ENCODE peak calls at places on chromosomes 11 and 22, in ten cellular contexts. T is A549, D is ovary, R is lower lobe of right lung, H is body of pancreas, J is RWPE2, L is mucosa of descending colon, Z is foreskin keratinocyte, G is cardiac muscle cell, X is PC-3. U is an unnamed sample.

GRCh38 chr22:48628891-48629559 is 1198.6 kb downstream of the BRD1 start:
- DNase-seq in T (no peak), D (no peak), R (no peak), H (no peak), J (no peak), L (no peak), Z (no peak), G (no peak), X (no peak), U (no peak)

GRCh38 chr11:123166095-123166559 is 28.9 kb downstream of the CLMP start:
- DNase-seq in T (no peak), D (peak; percentile 90), R (peak; percentile 51), H (no peak), J (no peak), L (peak; percentile 71), Z (peak; percentile 71), G (peak; percentile 68), X (peak; percentile 57), U (no peak)

GRCh38 chr11:74487875-74488274 is 5.6 kb downstream of the LIPT2 start:
- DNase-seq in T (no peak), D (no peak), R (no peak), H (no peak), J (no peak), L (no peak), Z (no peak), G (no peak), X (peak; percentile 59), U (no peak)

GRCh38 chr11:94134651-94135512 is 6.2 kb downstream of the PANX1 start:
- DNase-seq in T (no peak), D (peak; percentile 74), R (no peak), H (peak; percentile 36), J (peak; percentile 78), L (peak; percentile 62), Z (peak; percentile 91), G (no peak), X (peak; percentile 90), U (no peak)

GRCh38 chr11:28981331-28981865 is 873.2 kb downstream of the METTL15 start:
- DNase-seq in T (no peak), D (no peak), R (no peak), H (no peak), J (no peak), L (no peak), Z (peak; percentile 4), G (no peak), X (no peak), U (no peak)

GRCh38 chr11:120141144-120142071 is 3.5 kb upstream of the TRIM29 start:
- DNase-seq in T (no peak), D (no peak), R (peak; percentile 10), H (no peak), J (no peak), L (no peak), Z (no peak), G (no peak), X (no peak), U (no peak)

GRCh38 chr22:37559901-37560681 is at the start of gene CDC42EP1:
- DNase-seq in T (no peak), D (peak; percentile 85), R (peak; percentile 73), H (peak; percentile 71), J (no peak), L (peak; percentile 73), Z (peak; percentile 34), G (peak; percentile 59), X (peak; percentile 54), U (no peak)

GRCh38 chr22:23150762-23151161 is 5.5 kb downstream of the RAB36 start:
- DNase-seq in T (no peak), D (no peak), R (no peak), H (no peak), J (no peak), L (no peak), Z (no peak), G (no peak), X (no peak), U (no peak)

GRCh38 chr11:8728566-8728965 is 46.0 kb downstream of the RPL27A start:
- DNase-seq in T (no peak), D (no peak), R (no peak), H (no peak), J (no peak), L (no peak), Z (no peak), G (no peak), X (peak; percentile 16), U (no peak)

GRCh38 chr22:36964110-36964509 is 50.7 kb downstream of the CSF2RB start:
- DNase-seq in T (no peak), D (no peak), R (no peak), H (no peak), J (no peak), L (no peak), Z (no peak), G (no peak), X (no peak), U (no peak)

GRCh38 chr22:41565403-41566054 is 4.7 kb downstream of the CSDC2 start:
- DNase-seq in T (peak; percentile 71), D (peak; percentile 77), R (no peak), H (no peak), J (no peak), L (no peak), Z (peak; percentile 80), G (no peak), X (peak; percentile 68), U (no peak)

DNA sequence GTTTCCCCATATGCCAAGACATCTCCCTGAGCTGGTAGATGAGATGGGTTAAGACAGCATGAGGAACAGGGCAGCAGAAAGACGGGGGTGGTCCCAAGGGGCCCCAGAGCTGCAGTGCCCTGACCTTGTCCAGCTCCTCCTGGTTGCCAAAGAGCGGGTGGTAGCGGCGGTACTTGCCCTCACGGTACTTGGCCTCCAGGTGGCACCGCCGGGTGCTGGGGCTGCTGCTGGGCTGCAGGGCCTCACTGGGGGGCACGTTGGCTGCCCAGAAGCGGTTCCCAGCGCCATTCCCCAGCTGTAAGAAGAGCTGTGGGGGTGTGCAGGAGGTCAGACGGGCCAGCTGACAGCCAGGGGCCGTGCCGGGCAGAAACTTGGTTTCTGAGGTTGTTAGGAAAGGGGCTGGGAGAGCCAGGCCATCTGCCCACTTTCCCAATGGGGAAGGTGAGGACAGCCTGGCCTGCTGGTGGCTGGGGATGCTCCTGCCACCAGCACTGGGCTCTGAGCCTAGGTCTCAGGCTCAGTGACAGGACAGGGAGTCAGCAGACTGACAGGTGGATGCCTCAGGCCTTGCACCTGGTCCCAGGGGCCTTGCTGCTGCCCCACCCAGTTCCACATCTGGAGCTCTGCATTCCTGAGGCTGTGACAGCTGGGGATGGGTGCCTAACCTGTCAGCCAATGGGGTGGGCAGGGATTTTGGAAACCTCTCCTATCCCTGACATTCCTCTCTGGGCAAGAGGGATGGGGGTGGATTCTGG is 30.0 kb upstream of the PDE2A start:
- DNase-seq in T (no peak), D (peak; percentile 67), R (no peak), H (no peak), J (no peak), L (no peak), Z (no peak), G (no peak), X (no peak), U (no peak)
- TF ChIP-seq CTCF in T (no peak), D (no peak), R (peak; percentile 12), H (no peak), J (no peak), L (no peak), Z (peak; percentile 49), G (peak; percentile 26), X (peak; percentile 42), U (peak; percentile 38)

DNA sequence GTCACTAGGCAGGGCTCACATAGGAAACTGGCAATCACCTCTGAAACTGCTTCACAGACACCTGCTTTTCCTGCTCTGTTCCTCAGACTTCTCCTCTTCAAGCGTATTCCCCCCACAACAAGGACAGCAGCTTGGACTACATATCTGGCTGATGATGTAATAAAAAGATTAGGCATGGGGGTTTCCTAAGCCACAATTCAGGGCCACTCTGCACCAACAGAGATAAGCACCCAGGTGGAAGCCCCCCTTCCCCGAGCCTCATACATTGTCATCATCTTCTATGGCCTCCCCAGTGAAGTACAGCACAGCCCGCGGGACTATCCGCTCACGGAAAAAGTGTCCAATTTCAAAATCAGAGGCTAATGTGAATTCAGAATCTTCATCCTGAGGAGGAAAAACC is 25.0 kb upstream of the PHLDA2 start:
- DNase-seq in T (no peak), D (no peak), R (no peak), H (no peak), J (no peak), L (no peak), Z (no peak), G (no peak), X (no peak), U (no peak)
- TF ChIP-seq CTCF in T (no peak), D (no peak), R (no peak), H (no peak), J (no peak), L (no peak), Z (no peak), G (no peak), X (no peak), U (no peak)

DNA sequence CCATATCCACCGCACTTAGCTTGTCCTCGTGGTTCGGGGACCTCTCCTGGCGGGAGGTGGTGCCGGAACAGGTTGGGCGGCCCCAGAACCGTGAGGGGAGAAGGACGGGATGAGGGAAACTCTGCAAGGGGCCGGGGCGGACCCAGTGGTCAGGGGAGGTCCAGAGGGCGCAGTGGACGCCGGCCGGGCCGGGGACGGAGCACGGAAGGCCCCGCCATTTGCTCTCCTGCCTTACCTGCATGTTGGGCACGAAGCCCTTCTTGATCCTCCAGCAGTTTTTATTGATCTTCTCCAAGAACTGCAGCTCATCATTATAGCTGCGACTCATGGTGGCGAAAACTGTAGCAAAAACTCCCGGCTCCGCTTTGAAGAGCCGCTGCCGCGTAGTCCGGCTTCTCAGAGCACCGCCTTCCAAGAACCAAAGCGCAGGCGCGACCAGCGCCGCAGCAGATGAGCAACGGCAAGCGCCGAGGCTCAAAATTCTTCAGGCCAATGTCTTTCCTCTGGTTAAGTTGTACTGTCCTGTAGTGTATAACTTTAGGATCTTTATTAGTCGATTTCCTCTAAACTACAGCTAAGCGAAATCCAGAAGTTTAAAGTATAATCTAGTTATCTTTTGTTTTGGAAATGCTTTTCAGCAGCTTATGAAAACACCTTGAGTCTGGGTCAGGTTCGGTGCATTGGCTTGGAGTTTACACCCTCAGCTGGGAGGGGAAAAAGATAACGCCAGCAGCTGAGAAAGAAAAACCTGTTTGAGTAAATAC is at the start of gene RTCB:
- DNase-seq in T (peak; percentile 56), D (peak; percentile 95), R (peak; percentile 93), H (peak; percentile 90), J (peak; percentile 82), L (peak; percentile 96), Z (peak; percentile 90), G (peak; percentile 92), X (peak; percentile 89), U (peak; percentile 94)
- TF ChIP-seq CTCF in T (no peak), D (no peak), R (no peak), H (no peak), J (no peak), L (no peak), Z (no peak), G (no peak), X (no peak), U (peak; percentile 41)

GRCh38 chr11:102050927-102051575 is 3.8 kb downstream of the CFAP300 start:
- DNase-seq in T (no peak), D (no peak), R (no peak), H (no peak), J (no peak), L (no peak), Z (no peak), G (no peak), X (no peak), U (no peak)
- TF ChIP-seq CTCF in T (no peak), D (no peak), R (no peak), H (no peak), J (no peak), L (no peak), Z (no peak), G (no peak), X (no peak), U (no peak)

GRCh38 chr22:47031628-47031915 is 269.1 kb downstream of the TBC1D22A start:
- DNase-seq in T (no peak), D (peak; percentile 33), R (peak; percentile 33), H (no peak), J (peak; percentile 33), L (no peak), Z (no peak), G (no peak), X (no peak), U (peak; percentile 54)
- TF ChIP-seq CTCF in T (no peak), D (no peak), R (no peak), H (no peak), J (no peak), L (no peak), Z (no peak), G (no peak), X (no peak), U (no peak)